ENCODE peak calls at places on chromosomes 3 and 15, in eight cellular contexts. One of them, this sample, is unnamed.

GRCh38 chr3:60013241-60013640 is 963.4 kb upstream of the CFAP20DC start:
- DNase-seq in BE2C: no peak
- DNase-seq in neural progenitor cell: no peak
- DNase-seq in psoas muscle: no peak
- DNase-seq in dorsolateral prefrontal cortex: no peak
- DNase-seq in spleen: no peak
- DNase-seq in HFFc6: no peak
- DNase-seq in CD8-positive, alpha-beta T cell: no peak
- DNase-seq in this sample: no peak

GRCh38 chr3:197003461-197004385 is 25.9 kb downstream of the MELTF start:
- DNase-seq in BE2C: peak; percentile 42
- DNase-seq in neural progenitor cell: peak; percentile 28
- DNase-seq in psoas muscle: peak; percentile 35
- DNase-seq in dorsolateral prefrontal cortex: no peak
- DNase-seq in spleen: peak; percentile 79
- DNase-seq in HFFc6: no peak
- DNase-seq in CD8-positive, alpha-beta T cell: no peak
- DNase-seq in this sample: no peak

GRCh38 chr3:109685084-109686079 is 348.0 kb upstream of the DPPA4 start:
- DNase-seq in BE2C: peak; percentile 25
- DNase-seq in neural progenitor cell: no peak
- DNase-seq in psoas muscle: peak; percentile 67
- DNase-seq in dorsolateral prefrontal cortex: peak; percentile 60
- DNase-seq in spleen: no peak
- DNase-seq in HFFc6: peak; percentile 98
- DNase-seq in CD8-positive, alpha-beta T cell: no peak
- DNase-seq in this sample: peak; percentile 85

GRCh38 chr3:197856199-197856816 is 65.3 kb downstream of the LRCH3 start:
- DNase-seq in BE2C: no peak
- DNase-seq in neural progenitor cell: no peak
- DNase-seq in psoas muscle: no peak
- DNase-seq in dorsolateral prefrontal cortex: no peak
- DNase-seq in spleen: no peak
- DNase-seq in HFFc6: no peak
- DNase-seq in CD8-positive, alpha-beta T cell: no peak
- DNase-seq in this sample: no peak

GRCh38 chr3:178690571-178690970 is 154.3 kb downstream of the KCNMB2 start:
- DNase-seq in BE2C: no peak
- DNase-seq in neural progenitor cell: no peak
- DNase-seq in psoas muscle: no peak
- DNase-seq in dorsolateral prefrontal cortex: no peak
- DNase-seq in spleen: no peak
- DNase-seq in HFFc6: no peak
- DNase-seq in CD8-positive, alpha-beta T cell: no peak
- DNase-seq in this sample: no peak

GRCh38 chr3:165854696-165855095 is 17.5 kb upstream of the BCHE start:
- DNase-seq in BE2C: no peak
- DNase-seq in neural progenitor cell: peak; percentile 38
- DNase-seq in psoas muscle: no peak
- DNase-seq in dorsolateral prefrontal cortex: no peak
- DNase-seq in spleen: no peak
- DNase-seq in HFFc6: no peak
- DNase-seq in CD8-positive, alpha-beta T cell: no peak
- DNase-seq in this sample: no peak

GRCh38 chr3:96101013-96101412 is 713.4 kb upstream of the EPHA6 start:
- DNase-seq in BE2C: no peak
- DNase-seq in neural progenitor cell: no peak
- DNase-seq in psoas muscle: no peak
- DNase-seq in dorsolateral prefrontal cortex: no peak
- DNase-seq in spleen: no peak
- DNase-seq in HFFc6: no peak
- DNase-seq in CD8-positive, alpha-beta T cell: no peak
- DNase-seq in this sample: no peak

GRCh38 chr15:80234883-80235282 is 17.1 kb downstream of the CTXND1 start:
- DNase-seq in BE2C: peak; percentile 55
- DNase-seq in neural progenitor cell: peak; percentile 42
- DNase-seq in psoas muscle: peak; percentile 27
- DNase-seq in dorsolateral prefrontal cortex: no peak
- DNase-seq in spleen: no peak
- DNase-seq in HFFc6: peak; percentile 18
- DNase-seq in CD8-positive, alpha-beta T cell: no peak
- DNase-seq in this sample: peak; percentile 63

GRCh38 chr3:12938258-12938711 is 96.9 kb upstream of the RPL32 start:
- DNase-seq in BE2C: no peak
- DNase-seq in neural progenitor cell: no peak
- DNase-seq in psoas muscle: no peak
- DNase-seq in dorsolateral prefrontal cortex: no peak
- DNase-seq in spleen: no peak
- DNase-seq in HFFc6: no peak
- DNase-seq in CD8-positive, alpha-beta T cell: no peak
- DNase-seq in this sample: no peak

GRCh38 chr3:170780955-170781354 is 89.0 kb downstream of the RPL22L1 start:
- DNase-seq in BE2C: no peak
- DNase-seq in neural progenitor cell: no peak
- DNase-seq in psoas muscle: no peak
- DNase-seq in dorsolateral prefrontal cortex: no peak
- DNase-seq in spleen: no peak
- DNase-seq in HFFc6: no peak
- DNase-seq in CD8-positive, alpha-beta T cell: no peak
- DNase-seq in this sample: no peak

GRCh38 chr3:86239956-86240355 is 751.0 kb downstream of the VGLL3 start:
- DNase-seq in BE2C: no peak
- DNase-seq in neural progenitor cell: no peak
- DNase-seq in psoas muscle: no peak
- DNase-seq in dorsolateral prefrontal cortex: no peak
- DNase-seq in spleen: no peak
- DNase-seq in HFFc6: no peak
- DNase-seq in CD8-positive, alpha-beta T cell: no peak
- DNase-seq in this sample: no peak

GRCh38 chr3:153667341-153667740 is 453.8 kb upstream of the ARHGEF26 start:
- DNase-seq in BE2C: no peak
- DNase-seq in neural progenitor cell: no peak
- DNase-seq in psoas muscle: no peak
- DNase-seq in dorsolateral prefrontal cortex: no peak
- DNase-seq in spleen: no peak
- DNase-seq in HFFc6: no peak
- DNase-seq in CD8-positive, alpha-beta T cell: no peak
- DNase-seq in this sample: no peak

GRCh38 chr15:70516408-70517193 is 246.8 kb downstream of the UACA start:
- DNase-seq in BE2C: no peak
- DNase-seq in neural progenitor cell: no peak
- DNase-seq in psoas muscle: no peak
- DNase-seq in dorsolateral prefrontal cortex: no peak
- DNase-seq in spleen: peak; percentile 55
- DNase-seq in HFFc6: no peak
- DNase-seq in CD8-positive, alpha-beta T cell: no peak
- DNase-seq in this sample: no peak
- TF ChIP-seq CTCF in BE2C: peak; percentile 18
- TF ChIP-seq CTCF in neural progenitor cell: no peak
- TF ChIP-seq CTCF in psoas muscle: no peak
- TF ChIP-seq CTCF in dorsolateral prefrontal cortex: no peak
- TF ChIP-seq CTCF in spleen: no peak
- TF ChIP-seq CTCF in HFFc6: no peak
- TF ChIP-seq CTCF in CD8-positive, alpha-beta T cell: no peak
- TF ChIP-seq CTCF in this sample: no peak

GRCh38 chr3:126488205-126488604 is 12.5 kb upstream of the ZXDC start:
- DNase-seq in BE2C: no peak
- DNase-seq in neural progenitor cell: peak; percentile 48
- DNase-seq in psoas muscle: no peak
- DNase-seq in dorsolateral prefrontal cortex: no peak
- DNase-seq in spleen: peak; percentile 74
- DNase-seq in HFFc6: no peak
- DNase-seq in CD8-positive, alpha-beta T cell: no peak
- DNase-seq in this sample: no peak

GRCh38 chr3:126488886-126489569 is 13.3 kb upstream of the ZXDC start:
- DNase-seq in BE2C: no peak
- DNase-seq in neural progenitor cell: no peak
- DNase-seq in psoas muscle: no peak
- DNase-seq in dorsolateral prefrontal cortex: no peak
- DNase-seq in spleen: peak; percentile 62
- DNase-seq in HFFc6: no peak
- DNase-seq in CD8-positive, alpha-beta T cell: no peak
- DNase-seq in this sample: no peak

GRCh38 chr3:126485131-126485530 is 9.4 kb upstream of the ZXDC start:
- DNase-seq in BE2C: no peak
- DNase-seq in neural progenitor cell: no peak
- DNase-seq in psoas muscle: no peak
- DNase-seq in dorsolateral prefrontal cortex: no peak
- DNase-seq in spleen: peak; percentile 17
- DNase-seq in HFFc6: no peak
- DNase-seq in CD8-positive, alpha-beta T cell: no peak
- DNase-seq in this sample: no peak

GRCh38 chr3:126485956-126486884 is 10.5 kb upstream of the ZXDC start:
- DNase-seq in BE2C: no peak
- DNase-seq in neural progenitor cell: no peak
- DNase-seq in psoas muscle: no peak
- DNase-seq in dorsolateral prefrontal cortex: no peak
- DNase-seq in spleen: peak; percentile 69
- DNase-seq in HFFc6: no peak
- DNase-seq in CD8-positive, alpha-beta T cell: no peak
- DNase-seq in this sample: no peak

DNA sequence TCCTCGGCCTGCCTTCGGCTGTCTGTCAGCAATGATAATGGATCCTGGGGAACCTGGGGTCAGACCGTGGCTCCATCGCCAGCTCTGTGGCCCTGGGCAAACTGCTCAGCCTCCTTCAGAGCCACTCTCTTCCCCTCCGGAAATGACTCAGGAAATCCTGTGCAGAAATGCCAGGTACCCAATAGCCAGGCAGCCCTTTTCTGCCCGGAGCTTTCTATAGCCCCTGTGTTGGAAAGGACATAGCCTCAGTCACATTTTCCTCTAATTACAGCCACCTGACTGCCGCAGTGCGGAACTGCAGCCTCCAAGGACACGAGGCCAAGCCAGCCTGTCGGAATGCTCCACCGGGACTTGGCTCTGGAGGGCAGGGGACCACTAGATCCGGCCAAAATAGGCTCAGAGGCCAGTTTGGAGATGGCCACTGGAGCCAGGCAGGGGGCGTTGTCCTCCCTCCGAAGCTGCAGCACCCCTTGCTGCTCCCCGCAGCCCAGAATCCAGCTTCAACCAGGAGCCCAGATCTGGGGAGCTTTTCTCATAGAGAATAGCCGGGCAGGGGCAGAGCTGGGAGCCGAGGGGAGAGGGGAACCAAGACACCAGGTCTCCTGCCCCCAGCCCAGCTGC is 11.6 kb upstream of the ZXDC start:
- DNase-seq in BE2C: no peak
- DNase-seq in neural progenitor cell: peak; percentile 64
- DNase-seq in psoas muscle: no peak
- DNase-seq in dorsolateral prefrontal cortex: no peak
- DNase-seq in spleen: peak; percentile 84
- DNase-seq in HFFc6: peak; percentile 25
- DNase-seq in CD8-positive, alpha-beta T cell: no peak
- DNase-seq in this sample: no peak
- TF ChIP-seq CTCF in BE2C: peak; percentile 43
- TF ChIP-seq CTCF in neural progenitor cell: peak; percentile 35
- TF ChIP-seq CTCF in psoas muscle: peak; percentile 20
- TF ChIP-seq CTCF in dorsolateral prefrontal cortex: no peak
- TF ChIP-seq CTCF in spleen: peak; percentile 38
- TF ChIP-seq CTCF in HFFc6: peak; percentile 51
- TF ChIP-seq CTCF in CD8-positive, alpha-beta T cell: no peak
- TF ChIP-seq CTCF in this sample: peak; percentile 17

GRCh38 chr15:59448871-59449270 is 10.9 kb downstream of the FAM81A start:
- DNase-seq in BE2C: no peak
- DNase-seq in neural progenitor cell: no peak
- DNase-seq in psoas muscle: no peak
- DNase-seq in dorsolateral prefrontal cortex: no peak
- DNase-seq in spleen: no peak
- DNase-seq in HFFc6: no peak
- DNase-seq in CD8-positive, alpha-beta T cell: no peak
- DNase-seq in this sample: no peak

GRCh38 chr15:59443341-59444081 is 5.5 kb downstream of the FAM81A start:
- DNase-seq in BE2C: no peak
- DNase-seq in neural progenitor cell: peak; percentile 22
- DNase-seq in psoas muscle: no peak
- DNase-seq in dorsolateral prefrontal cortex: no peak
- DNase-seq in spleen: no peak
- DNase-seq in HFFc6: no peak
- DNase-seq in CD8-positive, alpha-beta T cell: no peak
- DNase-seq in this sample: no peak

GRCh38 chr15:59447367-59447766 is 9.4 kb downstream of the FAM81A start:
- DNase-seq in BE2C: no peak
- DNase-seq in neural progenitor cell: no peak
- DNase-seq in psoas muscle: no peak
- DNase-seq in dorsolateral prefrontal cortex: no peak
- DNase-seq in spleen: no peak
- DNase-seq in HFFc6: no peak
- DNase-seq in CD8-positive, alpha-beta T cell: no peak
- DNase-seq in this sample: no peak

GRCh38 chr15:59444082-59444835 is 6.3 kb downstream of the FAM81A start:
- DNase-seq in BE2C: no peak
- DNase-seq in neural progenitor cell: no peak
- DNase-seq in psoas muscle: no peak
- DNase-seq in dorsolateral prefrontal cortex: no peak
- DNase-seq in spleen: no peak
- DNase-seq in HFFc6: no peak
- DNase-seq in CD8-positive, alpha-beta T cell: no peak
- DNase-seq in this sample: no peak

GRCh38 chr15:59444980-59445500 is 7.1 kb downstream of the FAM81A start:
- DNase-seq in BE2C: no peak
- DNase-seq in neural progenitor cell: no peak
- DNase-seq in psoas muscle: no peak
- DNase-seq in dorsolateral prefrontal cortex: no peak
- DNase-seq in spleen: no peak
- DNase-seq in HFFc6: no peak
- DNase-seq in CD8-positive, alpha-beta T cell: no peak
- DNase-seq in this sample: no peak
- TF ChIP-seq CTCF in BE2C: no peak
- TF ChIP-seq CTCF in neural progenitor cell: no peak
- TF ChIP-seq CTCF in psoas muscle: no peak
- TF ChIP-seq CTCF in dorsolateral prefrontal cortex: no peak
- TF ChIP-seq CTCF in spleen: no peak
- TF ChIP-seq CTCF in HFFc6: no peak
- TF ChIP-seq CTCF in CD8-positive, alpha-beta T cell: no peak
- TF ChIP-seq CTCF in this sample: no peak

GRCh38 chr3:87624860-87625259 is 348.5 kb upstream of the POU1F1 start:
- DNase-seq in BE2C: no peak
- DNase-seq in neural progenitor cell: no peak
- DNase-seq in psoas muscle: no peak
- DNase-seq in dorsolateral prefrontal cortex: no peak
- DNase-seq in spleen: no peak
- DNase-seq in HFFc6: no peak
- DNase-seq in CD8-positive, alpha-beta T cell: no peak
- DNase-seq in this sample: no peak

GRCh38 chr3:87621667-87622066 is 345.3 kb upstream of the POU1F1 start:
- DNase-seq in BE2C: no peak
- DNase-seq in neural progenitor cell: no peak
- DNase-seq in psoas muscle: no peak
- DNase-seq in dorsolateral prefrontal cortex: no peak
- DNase-seq in spleen: no peak
- DNase-seq in HFFc6: no peak
- DNase-seq in CD8-positive, alpha-beta T cell: no peak
- DNase-seq in this sample: no peak

GRCh38 chr3:87626471-87626995 is 350.1 kb upstream of the POU1F1 start:
- DNase-seq in BE2C: no peak
- DNase-seq in neural progenitor cell: no peak
- DNase-seq in psoas muscle: no peak
- DNase-seq in dorsolateral prefrontal cortex: no peak
- DNase-seq in spleen: no peak
- DNase-seq in HFFc6: no peak
- DNase-seq in CD8-positive, alpha-beta T cell: no peak
- DNase-seq in this sample: no peak

GRCh38 chr3:87627316-87627715 is 350.9 kb upstream of the POU1F1 start:
- DNase-seq in BE2C: no peak
- DNase-seq in neural progenitor cell: no peak
- DNase-seq in psoas muscle: no peak
- DNase-seq in dorsolateral prefrontal cortex: no peak
- DNase-seq in spleen: no peak
- DNase-seq in HFFc6: no peak
- DNase-seq in CD8-positive, alpha-beta T cell: no peak
- DNase-seq in this sample: no peak

GRCh38 chr3:87625911-87626310 is 349.5 kb upstream of the POU1F1 start:
- DNase-seq in BE2C: no peak
- DNase-seq in neural progenitor cell: no peak
- DNase-seq in psoas muscle: no peak
- DNase-seq in dorsolateral prefrontal cortex: no peak
- DNase-seq in spleen: no peak
- DNase-seq in HFFc6: no peak
- DNase-seq in CD8-positive, alpha-beta T cell: no peak
- DNase-seq in this sample: no peak
- TF ChIP-seq CTCF in BE2C: no peak
- TF ChIP-seq CTCF in neural progenitor cell: no peak
- TF ChIP-seq CTCF in psoas muscle: no peak
- TF ChIP-seq CTCF in dorsolateral prefrontal cortex: no peak
- TF ChIP-seq CTCF in spleen: no peak
- TF ChIP-seq CTCF in HFFc6: no peak
- TF ChIP-seq CTCF in CD8-positive, alpha-beta T cell: no peak
- TF ChIP-seq CTCF in this sample: no peak

This sample was measured in Calu3.